ENCODE peak calls at places on chromosomes 7 and 10, in eight cellular contexts. One of them, this sample, is unnamed.

GRCh38 chr10:36636285-36636839 is 489.0 kb upstream of the ANKRD30A start:
- DNase-seq in psoas muscle: no peak
- DNase-seq in fibroblast of pulmonary artery: no peak
- DNase-seq in Calu3: no peak
- DNase-seq in neural progenitor cell: no peak
- DNase-seq in GM12865: no peak
- DNase-seq in choroid plexus epithelial cell: no peak
- DNase-seq in fibroblast of lung: no peak
- DNase-seq in this sample: no peak

GRCh38 chr10:71747808-71748523 is 25.4 kb downstream of the VSIR start:
- DNase-seq in psoas muscle: no peak
- DNase-seq in fibroblast of pulmonary artery: no peak
- DNase-seq in Calu3: no peak
- DNase-seq in neural progenitor cell: no peak
- DNase-seq in GM12865: peak; percentile 72
- DNase-seq in choroid plexus epithelial cell: no peak
- DNase-seq in fibroblast of lung: no peak
- DNase-seq in this sample: no peak

GRCh38 chr10:71916827-71917226 is 47.4 kb upstream of the CHST3 start:
- DNase-seq in psoas muscle: no peak
- DNase-seq in fibroblast of pulmonary artery: no peak
- DNase-seq in Calu3: no peak
- DNase-seq in neural progenitor cell: no peak
- DNase-seq in GM12865: no peak
- DNase-seq in choroid plexus epithelial cell: no peak
- DNase-seq in fibroblast of lung: no peak
- DNase-seq in this sample: no peak

GRCh38 chr10:111113961-111114830 is 37.4 kb downstream of the ADRA2A start:
- DNase-seq in psoas muscle: peak; percentile 47
- DNase-seq in fibroblast of pulmonary artery: no peak
- DNase-seq in Calu3: no peak
- DNase-seq in neural progenitor cell: no peak
- DNase-seq in GM12865: no peak
- DNase-seq in choroid plexus epithelial cell: peak; percentile 9
- DNase-seq in fibroblast of lung: peak; percentile 16
- DNase-seq in this sample: no peak

GRCh38 chr10:30438016-30438850 is 4.2 kb downstream of the MAP3K8 start:
- DNase-seq in psoas muscle: no peak
- DNase-seq in fibroblast of pulmonary artery: no peak
- DNase-seq in Calu3: no peak
- DNase-seq in neural progenitor cell: no peak
- DNase-seq in GM12865: peak; percentile 36
- DNase-seq in choroid plexus epithelial cell: peak; percentile 54
- DNase-seq in fibroblast of lung: peak; percentile 55
- DNase-seq in this sample: no peak

GRCh38 chr7:96669812-96670211 is 39.8 kb downstream of the SEM1 start:
- DNase-seq in psoas muscle: no peak
- DNase-seq in fibroblast of pulmonary artery: no peak
- DNase-seq in Calu3: no peak
- DNase-seq in neural progenitor cell: no peak
- DNase-seq in GM12865: no peak
- DNase-seq in choroid plexus epithelial cell: no peak
- DNase-seq in fibroblast of lung: no peak
- DNase-seq in this sample: no peak

GRCh38 chr10:9069136-9069535 is 1014.6 kb downstream of the GATA3 start:
- DNase-seq in psoas muscle: no peak
- DNase-seq in fibroblast of pulmonary artery: no peak
- DNase-seq in Calu3: no peak
- DNase-seq in neural progenitor cell: no peak
- DNase-seq in GM12865: no peak
- DNase-seq in choroid plexus epithelial cell: no peak
- DNase-seq in fibroblast of lung: peak; percentile 67
- DNase-seq in this sample: no peak

GRCh38 chr7:77867208-77867915 is 68.8 kb downstream of the PHTF2 start:
- DNase-seq in psoas muscle: no peak
- DNase-seq in fibroblast of pulmonary artery: peak; percentile 28
- DNase-seq in Calu3: no peak
- DNase-seq in neural progenitor cell: no peak
- DNase-seq in GM12865: no peak
- DNase-seq in choroid plexus epithelial cell: peak; percentile 52
- DNase-seq in fibroblast of lung: peak; percentile 71
- DNase-seq in this sample: peak; percentile 17

GRCh38 chr7:38890597-38890996 is 18.4 kb downstream of the VPS41 start:
- DNase-seq in psoas muscle: no peak
- DNase-seq in fibroblast of pulmonary artery: no peak
- DNase-seq in Calu3: no peak
- DNase-seq in neural progenitor cell: no peak
- DNase-seq in GM12865: no peak
- DNase-seq in choroid plexus epithelial cell: no peak
- DNase-seq in fibroblast of lung: no peak
- DNase-seq in this sample: no peak

GRCh38 chr10:17216217-17216900 is 11.7 kb upstream of the VIM start:
- DNase-seq in psoas muscle: no peak
- DNase-seq in fibroblast of pulmonary artery: peak; percentile 99
- DNase-seq in Calu3: peak; percentile 58
- DNase-seq in neural progenitor cell: no peak
- DNase-seq in GM12865: peak; percentile 83
- DNase-seq in choroid plexus epithelial cell: peak; percentile 97
- DNase-seq in fibroblast of lung: peak; percentile 100
- DNase-seq in this sample: peak; percentile 98

GRCh38 chr10:110076559-110077318 is 69.0 kb downstream of the ADD3 start:
- DNase-seq in psoas muscle: peak; percentile 38
- DNase-seq in fibroblast of pulmonary artery: peak; percentile 99
- DNase-seq in Calu3: peak; percentile 46
- DNase-seq in neural progenitor cell: no peak
- DNase-seq in GM12865: peak; percentile 77
- DNase-seq in choroid plexus epithelial cell: peak; percentile 96
- DNase-seq in fibroblast of lung: peak; percentile 91
- DNase-seq in this sample: peak; percentile 97

GRCh38 chr7:128202287-128202957 is 38.7 kb upstream of the LEP start:
- DNase-seq in psoas muscle: no peak
- DNase-seq in fibroblast of pulmonary artery: no peak
- DNase-seq in Calu3: no peak
- DNase-seq in neural progenitor cell: no peak
- DNase-seq in GM12865: no peak
- DNase-seq in choroid plexus epithelial cell: no peak
- DNase-seq in fibroblast of lung: no peak
- DNase-seq in this sample: no peak

GRCh38 chr7:151139071-151139521 is 28.4 kb downstream of the GBX1 start:
- DNase-seq in psoas muscle: no peak
- DNase-seq in fibroblast of pulmonary artery: no peak
- DNase-seq in Calu3: no peak
- DNase-seq in neural progenitor cell: no peak
- DNase-seq in GM12865: no peak
- DNase-seq in choroid plexus epithelial cell: no peak
- DNase-seq in fibroblast of lung: no peak
- DNase-seq in this sample: no peak

GRCh38 chr10:81116990-81117389 is 579.3 kb downstream of the SH2D4B start:
- DNase-seq in psoas muscle: no peak
- DNase-seq in fibroblast of pulmonary artery: no peak
- DNase-seq in Calu3: peak; percentile 21
- DNase-seq in neural progenitor cell: no peak
- DNase-seq in GM12865: no peak
- DNase-seq in choroid plexus epithelial cell: no peak
- DNase-seq in fibroblast of lung: no peak
- DNase-seq in this sample: no peak

GRCh38 chr7:31782411-31782991 is 95.5 kb downstream of the PPP1R17 start:
- DNase-seq in psoas muscle: no peak
- DNase-seq in fibroblast of pulmonary artery: peak; percentile 71
- DNase-seq in Calu3: peak; percentile 57
- DNase-seq in neural progenitor cell: peak; percentile 79
- DNase-seq in GM12865: peak; percentile 62
- DNase-seq in choroid plexus epithelial cell: peak; percentile 70
- DNase-seq in fibroblast of lung: peak; percentile 78
- DNase-seq in this sample: peak; percentile 69

GRCh38 chr10:86103391-86104101 is 263.0 kb downstream of the GRID1 start:
- DNase-seq in psoas muscle: no peak
- DNase-seq in fibroblast of pulmonary artery: no peak
- DNase-seq in Calu3: no peak
- DNase-seq in neural progenitor cell: no peak
- DNase-seq in GM12865: no peak
- DNase-seq in choroid plexus epithelial cell: no peak
- DNase-seq in fibroblast of lung: no peak
- DNase-seq in this sample: no peak

GRCh38 chr10:86104611-86105145 is 261.9 kb downstream of the GRID1 start:
- DNase-seq in psoas muscle: no peak
- DNase-seq in fibroblast of pulmonary artery: no peak
- DNase-seq in Calu3: no peak
- DNase-seq in neural progenitor cell: no peak
- DNase-seq in GM12865: no peak
- DNase-seq in choroid plexus epithelial cell: no peak
- DNase-seq in fibroblast of lung: no peak
- DNase-seq in this sample: no peak

GRCh38 chr10:86105640-86106039 is 261.0 kb downstream of the GRID1 start:
- DNase-seq in psoas muscle: no peak
- DNase-seq in fibroblast of pulmonary artery: no peak
- DNase-seq in Calu3: no peak
- DNase-seq in neural progenitor cell: no peak
- DNase-seq in GM12865: no peak
- DNase-seq in choroid plexus epithelial cell: no peak
- DNase-seq in fibroblast of lung: no peak
- DNase-seq in this sample: no peak

GRCh38 chr10:86105181-86105580 is 261.4 kb downstream of the GRID1 start:
- DNase-seq in psoas muscle: no peak
- DNase-seq in fibroblast of pulmonary artery: no peak
- DNase-seq in Calu3: no peak
- DNase-seq in neural progenitor cell: no peak
- DNase-seq in GM12865: no peak
- DNase-seq in choroid plexus epithelial cell: no peak
- DNase-seq in fibroblast of lung: no peak
- DNase-seq in this sample: no peak

DNA sequence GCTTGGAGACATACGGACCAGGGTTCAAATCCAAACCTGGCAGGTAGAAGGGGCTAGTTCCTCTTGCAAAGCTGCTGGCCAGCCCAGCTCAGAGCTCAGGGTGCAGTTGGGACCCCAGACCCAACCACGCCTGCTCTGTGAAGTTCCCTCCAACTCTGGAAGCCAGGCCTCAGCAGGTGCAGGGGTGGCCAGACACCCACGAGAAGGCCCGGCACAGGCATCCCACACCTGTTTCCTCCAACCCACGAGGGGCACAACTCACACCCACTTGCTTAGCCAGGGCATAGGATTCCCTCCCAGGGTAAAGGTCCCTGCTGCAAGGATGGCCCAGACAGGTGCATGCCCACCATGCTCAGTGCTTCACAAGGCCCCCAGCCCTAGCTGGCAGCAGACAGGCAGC is 262.4 kb downstream of the GRID1 start:
- DNase-seq in psoas muscle: no peak
- DNase-seq in fibroblast of pulmonary artery: no peak
- DNase-seq in Calu3: no peak
- DNase-seq in neural progenitor cell: no peak
- DNase-seq in GM12865: no peak
- DNase-seq in choroid plexus epithelial cell: no peak
- DNase-seq in fibroblast of lung: no peak
- DNase-seq in this sample: no peak
- TF ChIP-seq CTCF in psoas muscle: no peak
- TF ChIP-seq CTCF in fibroblast of pulmonary artery: no peak
- TF ChIP-seq CTCF in Calu3: no peak
- TF ChIP-seq CTCF in neural progenitor cell: no peak
- TF ChIP-seq CTCF in GM12865: no peak
- TF ChIP-seq CTCF in choroid plexus epithelial cell: no peak
- TF ChIP-seq CTCF in fibroblast of lung: no peak
- TF ChIP-seq CTCF in this sample: no peak

GRCh38 chr7:99386584-99387238 is 12.2 kb downstream of the ARPC1B start:
- DNase-seq in psoas muscle: no peak
- DNase-seq in fibroblast of pulmonary artery: peak; percentile 59
- DNase-seq in Calu3: peak; percentile 16
- DNase-seq in neural progenitor cell: no peak
- DNase-seq in GM12865: peak; percentile 59
- DNase-seq in choroid plexus epithelial cell: peak; percentile 63
- DNase-seq in fibroblast of lung: no peak
- DNase-seq in this sample: peak; percentile 58
- TF ChIP-seq CTCF in psoas muscle: no peak
- TF ChIP-seq CTCF in fibroblast of pulmonary artery: peak; percentile 39
- TF ChIP-seq CTCF in Calu3: no peak
- TF ChIP-seq CTCF in neural progenitor cell: peak; percentile 19
- TF ChIP-seq CTCF in GM12865: peak; percentile 30
- TF ChIP-seq CTCF in choroid plexus epithelial cell: peak; percentile 54
- TF ChIP-seq CTCF in fibroblast of lung: peak; percentile 8
- TF ChIP-seq CTCF in this sample: peak; percentile 32

DNA sequence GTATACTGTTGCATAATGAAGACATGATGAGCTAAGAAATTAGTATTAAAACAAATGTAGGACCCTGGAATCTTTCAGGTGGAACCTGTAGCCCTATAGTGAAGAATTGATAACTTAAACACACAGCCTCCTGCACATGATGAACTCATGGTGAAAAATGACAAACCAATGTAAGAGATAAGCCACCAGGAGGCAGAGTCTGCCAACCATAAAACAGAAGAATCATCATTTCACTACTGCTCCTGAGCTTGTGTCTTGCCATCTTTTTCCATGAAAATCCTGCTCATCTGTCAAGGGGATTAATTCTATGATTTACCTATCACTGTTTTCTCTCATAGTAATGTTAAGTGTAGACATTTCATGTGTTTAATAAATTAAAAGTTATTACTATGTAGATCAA is 363.9 kb downstream of the MALRD1 start:
- DNase-seq in psoas muscle: no peak
- DNase-seq in fibroblast of pulmonary artery: peak; percentile 56
- DNase-seq in Calu3: no peak
- DNase-seq in neural progenitor cell: peak; percentile 59
- DNase-seq in GM12865: peak; percentile 0
- DNase-seq in choroid plexus epithelial cell: peak; percentile 77
- DNase-seq in fibroblast of lung: peak; percentile 31
- DNase-seq in this sample: peak; percentile 58
- TF ChIP-seq CTCF in psoas muscle: peak; percentile 49
- TF ChIP-seq CTCF in fibroblast of pulmonary artery: peak; percentile 45
- TF ChIP-seq CTCF in Calu3: no peak
- TF ChIP-seq CTCF in neural progenitor cell: peak; percentile 73
- TF ChIP-seq CTCF in GM12865: peak; percentile 14
- TF ChIP-seq CTCF in choroid plexus epithelial cell: peak; percentile 71
- TF ChIP-seq CTCF in fibroblast of lung: peak; percentile 35
- TF ChIP-seq CTCF in this sample: peak; percentile 38

DNA sequence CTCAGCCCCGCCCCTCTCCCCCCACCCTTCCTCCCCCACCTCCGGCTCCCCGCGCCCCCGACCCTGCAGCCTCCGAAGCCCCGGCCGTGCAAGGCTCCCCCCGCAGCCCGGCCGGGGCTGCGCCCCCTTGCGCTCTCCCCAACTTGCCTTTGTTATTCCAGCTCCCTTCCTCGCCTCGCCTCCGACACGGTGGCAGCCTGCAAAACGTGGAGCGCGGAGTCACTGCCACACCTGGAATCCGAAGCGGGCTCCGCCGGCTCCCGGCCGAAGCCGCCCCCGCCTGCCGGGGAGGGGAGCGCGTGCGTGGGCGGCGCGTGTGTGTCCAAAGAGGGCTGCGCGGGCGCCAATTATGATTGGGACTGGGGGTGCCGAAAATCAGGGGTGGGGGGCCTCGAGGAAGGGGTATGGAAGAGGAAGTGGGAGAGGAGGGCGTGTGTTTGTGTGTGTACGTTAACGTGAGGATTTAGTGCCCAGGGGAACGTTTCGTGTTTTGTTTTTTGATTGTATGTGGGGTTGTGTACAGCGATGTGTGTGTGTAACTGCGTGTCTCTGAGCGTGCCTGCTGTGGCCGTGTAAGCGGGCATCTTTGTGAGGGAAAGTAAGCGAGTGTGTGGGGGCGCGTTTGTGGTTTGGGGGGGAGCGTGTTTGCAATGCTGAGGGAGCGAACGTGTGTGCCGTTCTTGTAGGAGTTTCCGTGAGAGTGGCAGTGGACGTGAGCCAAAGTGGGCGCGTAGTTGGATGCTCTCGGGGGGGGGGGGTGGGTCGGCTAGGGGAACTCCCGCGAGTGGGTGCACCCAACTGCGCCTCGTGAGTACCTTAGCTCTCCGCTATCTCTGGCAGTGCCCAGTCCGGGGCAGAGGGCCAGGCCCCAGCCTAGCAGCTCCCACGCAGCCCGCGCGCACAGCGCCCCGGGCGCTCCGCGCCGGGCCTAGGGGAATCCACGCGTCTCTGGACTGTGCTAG is 1.2 kb upstream of the ZMIZ1 start:
- DNase-seq in psoas muscle: peak; percentile 93
- DNase-seq in fibroblast of pulmonary artery: peak; percentile 94
- DNase-seq in Calu3: peak; percentile 93
- DNase-seq in neural progenitor cell: peak; percentile 97
- DNase-seq in GM12865: peak; percentile 87
- DNase-seq in choroid plexus epithelial cell: peak; percentile 92
- DNase-seq in fibroblast of lung: peak; percentile 94
- DNase-seq in this sample: peak; percentile 95
- TF ChIP-seq CTCF in psoas muscle: no peak
- TF ChIP-seq CTCF in fibroblast of pulmonary artery: no peak
- TF ChIP-seq CTCF in Calu3: peak; percentile 37
- TF ChIP-seq CTCF in neural progenitor cell: peak; percentile 45
- TF ChIP-seq CTCF in GM12865: no peak
- TF ChIP-seq CTCF in choroid plexus epithelial cell: peak; percentile 38
- TF ChIP-seq CTCF in fibroblast of lung: peak; percentile 31
- TF ChIP-seq CTCF in this sample: no peak